ENCODE peak calls at places on chromosome 18, in five cellular contexts. L is Peyer's patch, C is K562, F is body of pancreas, J is IMR-90. Q is an unnamed sample.

GRCh38 chr18:25646971-25647370 is 295.0 kb upstream of the ZNF521 start:
- DNase-seq in L (no peak), C (no peak), F (no peak), J (peak), Q (no peak)

GRCh38 chr18:54086046-54086802 is 138.2 kb downstream of the MBD2 start:
- DNase-seq in L (no peak), C (no peak), F (no peak), J (no peak), Q (no peak)

GRCh38 chr18:40355701-40356100 is 1599.3 kb upstream of the PIK3C3 start:
- DNase-seq in L (no peak), C (no peak), F (no peak), J (peak), Q (no peak)

GRCh38 chr18:68944330-68944729 is 146.4 kb downstream of the CCDC102B start:
- DNase-seq in L (no peak), C (no peak), F (no peak), J (no peak), Q (no peak)

GRCh38 chr18:3869848-3870247 is 419.9 kb downstream of the TGIF1 start:
- DNase-seq in L (no peak), C (peak), F (no peak), J (peak), Q (no peak)

GRCh38 chr18:6837904-6838303 is 108.4 kb downstream of the ARHGAP28 start:
- DNase-seq in L (no peak), C (no peak), F (no peak), J (no peak), Q (no peak)

GRCh38 chr18:9494778-9495302 is 19.5 kb downstream of the RALBP1 start:
- DNase-seq in L (no peak), C (no peak), F (no peak), J (peak), Q (no peak)

GRCh38 chr18:136433-136832 is 21.9 kb upstream of the USP14 start:
- DNase-seq in L (no peak), C (peak), F (no peak), J (no peak), Q (no peak)

GRCh38 chr18:78993014-78993926 is 13.7 kb downstream of the SALL3 start:
- DNase-seq in L (no peak), C (no peak), F (no peak), J (no peak), Q (no peak)

GRCh38 chr18:49563701-49564100 is 1.8 kb downstream of the LIPG start:
- DNase-seq in L (no peak), C (no peak), F (no peak), J (no peak), Q (no peak)

GRCh38 chr18:61957801-61958516 is 65.2 kb upstream of the RNF152 start:
- DNase-seq in L (no peak), C (peak), F (no peak), J (peak), Q (no peak)

GRCh38 chr18:58579561-58580047 is 49.3 kb downstream of the ALPK2 start:
- DNase-seq in L (no peak), C (no peak), F (no peak), J (peak), Q (no peak)
- H3K4me3 ChIP-seq in L (no peak), C (no peak), F (no peak), J (peak), Q (no peak)

GRCh38 chr18:63313409-63313917 is 6.1 kb downstream of the BCL2 start:
- DNase-seq in L (no peak), C (no peak), F (no peak), J (no peak), Q (no peak)
- TF ChIP-seq POLR2A in L (no peak), C (no peak), F (no peak), J (no peak), Q (no peak)

GRCh38 chr18:31042391-31043181 is at the start of gene DSC3:
- DNase-seq in L (peak), C (no peak), F (peak), J (no peak), Q (peak)
- TF ChIP-seq CTCF in L (no peak), C (no peak), F (no peak), J (no peak), Q (no peak)

GRCh38 chr18:77052297-77052645 is 80.3 kb downstream of the MBP start:
- DNase-seq in L (no peak), C (no peak), F (no peak), J (no peak), Q (peak)

GRCh38 chr18:77054606-77055428 is 77.8 kb downstream of the MBP start:
- DNase-seq in L (peak), C (peak), F (peak), J (peak), Q (peak)

GRCh38 chr18:77052656-77053309 is 79.8 kb downstream of the MBP start:
- DNase-seq in L (peak), C (no peak), F (no peak), J (no peak), Q (no peak)

GRCh38 chr18:77054288-77054605 is 78.3 kb downstream of the MBP start:
- DNase-seq in L (no peak), C (no peak), F (no peak), J (no peak), Q (no peak)

DNA sequence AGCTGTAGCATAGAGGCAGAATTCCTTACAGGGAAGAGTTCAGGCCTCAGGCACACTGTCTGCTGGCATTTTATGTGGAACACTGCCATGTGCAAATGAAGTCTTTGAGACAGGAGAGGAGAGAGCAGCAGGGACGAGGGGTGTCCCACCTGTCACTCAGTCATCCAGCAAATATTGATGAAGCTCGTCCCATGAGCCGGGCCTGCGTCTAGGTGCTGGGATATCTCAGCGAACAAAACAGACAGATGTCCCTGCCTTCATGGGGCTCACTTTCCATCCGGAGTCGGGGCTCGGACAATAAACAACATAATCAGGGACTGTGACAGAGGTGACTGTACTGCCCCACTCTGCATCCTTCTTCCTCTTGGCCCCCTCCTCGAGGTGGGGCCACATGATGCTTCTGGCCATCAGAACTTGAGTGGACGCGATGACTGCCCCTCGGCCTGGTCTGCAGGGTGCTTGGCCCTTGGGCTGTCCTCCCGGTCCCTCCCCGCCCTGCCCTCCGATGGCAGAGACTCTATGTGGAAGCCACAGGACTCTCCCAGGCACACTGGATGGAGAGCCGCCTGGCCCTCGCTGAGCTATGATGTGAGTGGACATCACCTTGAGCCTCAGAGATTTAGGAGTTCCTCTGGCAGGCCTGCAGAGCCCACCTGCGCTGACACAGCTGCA is 78.8 kb downstream of the MBP start:
- DNase-seq in L (no peak), C (no peak), F (no peak), J (no peak), Q (no peak)
- H3K4me3 ChIP-seq in L (no peak), C (no peak), F (no peak), J (no peak), Q (no peak)

GRCh38 chr18:22167471-22168151 is 1.8 kb upstream of the GATA6 start:
- DNase-seq in L (no peak), C (no peak), F (peak), J (no peak), Q (no peak)
- TF ChIP-seq POLR2A in L (peak), C (no peak), F (peak), J (no peak), Q (no peak)

GRCh38 chr18:47118986-47119385 is 31.3 kb downstream of the HDHD2 start:
- DNase-seq in L (no peak), C (no peak), F (no peak), J (peak), Q (no peak)

GRCh38 chr18:47120428-47120827 is 29.9 kb downstream of the HDHD2 start:
- DNase-seq in L (no peak), C (no peak), F (no peak), J (no peak), Q (no peak)

GRCh38 chr18:47113796-47114540 is 36.3 kb downstream of the HDHD2 start:
- DNase-seq in L (no peak), C (no peak), F (no peak), J (peak), Q (no peak)

GRCh38 chr18:47110875-47111274 is 39.4 kb downstream of the HDHD2 start:
- DNase-seq in L (no peak), C (no peak), F (no peak), J (no peak), Q (no peak)

DNA sequence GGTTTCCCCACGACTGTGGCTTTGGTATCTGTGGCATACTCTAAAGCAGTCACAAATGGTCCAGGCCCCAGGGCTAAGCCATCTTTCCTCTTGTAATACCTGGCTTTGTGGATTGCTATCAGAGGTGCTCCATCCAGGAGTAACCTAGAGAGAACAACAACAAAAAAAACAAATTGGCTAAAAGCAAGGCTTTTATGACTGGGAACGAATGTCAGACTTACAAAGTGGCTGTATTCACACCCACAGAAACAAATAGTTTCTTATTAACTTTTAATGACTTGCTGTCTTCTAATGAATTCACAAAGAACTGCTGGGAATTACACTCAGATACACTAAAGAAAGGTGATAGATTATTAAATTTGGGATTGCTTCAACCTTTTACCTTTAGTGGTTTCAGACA is 35.1 kb downstream of the HDHD2 start:
- DNase-seq in L (no peak), C (no peak), F (no peak), J (no peak), Q (no peak)
- TF ChIP-seq CTCF in L (no peak), C (no peak), F (no peak), J (no peak), Q (no peak)